ENCODE peak calls at places on chromosomes 13 and 19, in seven cellular contexts. L is hepatocyte; P is GM23248; N is effector memory CD4-positive, alpha-beta T cell; O is epithelial cell of prostate; F is mammary epithelial cell; V is ascending aorta. X is an unnamed sample.

GRCh38 chr13:20044086-20044485 is 85.6 kb downstream of the ZMYM2 start:
- DNase-seq in O (no peak), L (no peak), P (no peak), N (no peak), V (no peak), F (no peak), X (no peak)

GRCh38 chr19:50427997-50428425 is 4.7 kb upstream of the MYBPC2 start:
- DNase-seq in L (peak), F (no peak), V (peak), N (no peak), P (peak), O (no peak), X (peak)

GRCh38 chr19:46756544-46756888 is 10.3 kb upstream of the STRN4 start:
- DNase-seq in F (no peak), O (no peak), L (no peak), P (no peak), V (no peak), N (no peak), X (no peak)

GRCh38 chr13:40379794-40380608 is 286.4 kb downstream of the FOXO1 start:
- DNase-seq in N (no peak), V (no peak), L (no peak), F (no peak), O (no peak), P (no peak), X (no peak)

GRCh38 chr19:5804516-5805464 is at the start of gene NRTN:
- DNase-seq in P (no peak), F (no peak), V (no peak), N (peak), O (no peak), L (peak), X (no peak)

GRCh38 chr13:39159971-39160370 is 121.7 kb downstream of the NHLRC3 start:
- DNase-seq in V (no peak), F (no peak), P (no peak), L (no peak), O (no peak), N (no peak), X (no peak)

GRCh38 chr19:10553943-10554381 is 10.3 kb downstream of the ATG4D start:
- DNase-seq in F (peak), O (peak), N (peak), V (no peak), L (no peak), P (no peak), X (no peak)

GRCh38 chr13:43494206-43494605 is 292.6 kb downstream of the ENOX1 start:
- DNase-seq in N (no peak), L (no peak), P (no peak), O (no peak), V (no peak), F (no peak), X (no peak)

GRCh38 chr19:29624489-29625210 is 18.6 kb downstream of the POP4 start:
- DNase-seq in L (no peak), P (peak), F (no peak), N (no peak), V (no peak), O (no peak), X (no peak)

GRCh38 chr19:27776020-27776419 is 1436.9 kb downstream of the UQCRFS1 start:
- DNase-seq in F (peak), N (no peak), L (no peak), P (peak), V (no peak), O (no peak), X (no peak)

GRCh38 chr13:76885203-76886004 is 801 bp downstream of the KCTD12 start:
- DNase-seq in O (no peak), L (peak), N (peak), P (peak), V (peak), F (peak), X (peak)

GRCh38 chr13:79185580-79185979 is 220.5 kb downstream of the RBM26 start:
- DNase-seq in O (no peak), L (no peak), V (no peak), P (no peak), F (no peak), N (no peak), X (no peak)

GRCh38 chr13:23378009-23378632 is 55.4 kb downstream of the SACS start:
- DNase-seq in O (peak), P (peak), F (peak), L (peak), V (peak), N (no peak), X (no peak)

GRCh38 chr19:39299832-39300231 is 3.6 kb downstream of the IFNL1 start:
- DNase-seq in V (no peak), F (no peak), L (no peak), P (no peak), N (no peak), O (no peak), X (no peak)

GRCh38 chr19:55536366-55536765 is 567 bp downstream of the SBK2 start:
- DNase-seq in N (no peak), O (no peak), V (no peak), P (no peak), L (no peak), F (no peak), X (no peak)

GRCh38 chr13:55816976-55817601 is 1323.6 kb upstream of the PRR20A start:
- DNase-seq in O (no peak), N (no peak), L (no peak), P (no peak), F (no peak), V (no peak), X (no peak)

GRCh38 chr19:40363128-40363527 is 14.6 kb downstream of the PLD3 start:
- DNase-seq in V (no peak), O (no peak), N (no peak), P (no peak), L (no peak), F (no peak), X (no peak)

GRCh38 chr13:113452942-113453901 is at the start of gene ADPRHL1:
- DNase-seq in O (no peak), L (no peak), N (no peak), P (peak), F (no peak), V (no peak), X (no peak)

GRCh38 chr13:72849571-72849970 is 67.6 kb downstream of the PIBF1 start:
- DNase-seq in F (no peak), L (no peak), P (peak), N (no peak), V (no peak), O (no peak), X (no peak)

GRCh38 chr19:18898533-18899408 is 2.8 kb upstream of the CERS1 start:
- DNase-seq in L (no peak), V (no peak), N (no peak), F (no peak), P (no peak), O (no peak), X (no peak)

GRCh38 chr19:47026889-47027288 is 7.3 kb downstream of the NPAS1 start:
- DNase-seq in O (no peak), P (no peak), L (peak), N (no peak), V (no peak), F (no peak), X (no peak)

GRCh38 chr19:55781112-55781511 is 12.2 kb downstream of the RFPL4AL1 start:
- DNase-seq in N (no peak), F (no peak), V (no peak), P (no peak), L (no peak), O (no peak), X (no peak)

GRCh38 chr13:35860661-35861060 is 270.5 kb downstream of the DCLK1 start:
- DNase-seq in O (no peak), L (no peak), P (no peak), N (no peak), V (no peak), F (no peak), X (no peak)

GRCh38 chr13:51324714-51325440 is 14.6 kb upstream of the SERPINE3 start:
- DNase-seq in F (no peak), V (no peak), N (no peak), L (no peak), O (no peak), P (no peak), X (no peak)

GRCh38 chr19:10230904-10231623 is at the start of gene S1PR2:
- DNase-seq in L (peak), V (no peak), O (no peak), F (peak), N (peak), P (peak), X (peak)

GRCh38 chr19:43607238-43608205 is 4.4 kb upstream of the SRRM5 start:
- DNase-seq in V (no peak), O (no peak), P (no peak), L (no peak), N (no peak), F (no peak), X (no peak)
- H3K27ac ChIP-seq in V (no peak), O (peak), P (no peak), L (no peak), N (no peak), F (peak), X (no peak)

GRCh38 chr13:98543380-98544104 is 33.4 kb downstream of the STK24 start:
- DNase-seq in O (no peak), P (peak), L (no peak), N (no peak), F (no peak), V (no peak), X (no peak)
- H3K27ac ChIP-seq in O (no peak), P (peak), L (no peak), N (no peak), F (no peak), V (no peak), X (peak)

DNA sequence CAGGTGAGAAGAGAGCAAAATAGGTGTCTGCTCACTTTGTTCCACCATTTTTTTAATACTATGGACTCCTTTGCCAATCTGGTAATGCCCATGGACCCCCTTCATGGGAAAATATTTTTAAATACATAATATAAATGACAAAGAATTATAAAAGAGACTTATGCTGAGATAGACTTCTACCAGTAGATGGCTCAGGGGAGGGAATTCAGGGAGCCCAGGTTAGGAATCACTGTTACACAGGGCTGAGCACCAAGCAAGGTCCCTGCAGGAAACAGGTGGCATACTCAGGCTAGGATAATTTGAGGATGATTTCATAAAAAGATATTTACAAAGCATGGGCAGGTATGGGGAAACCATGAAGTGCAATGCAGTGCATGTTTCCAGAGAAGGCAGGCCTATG is 525.9 kb downstream of the FGF9 start:
- DNase-seq in L (no peak), F (no peak), P (no peak), O (no peak), V (no peak), N (no peak), X (no peak)
- H3K27ac ChIP-seq in L (no peak), F (no peak), P (no peak), O (no peak), V (no peak), N (no peak), X (no peak)

DNA sequence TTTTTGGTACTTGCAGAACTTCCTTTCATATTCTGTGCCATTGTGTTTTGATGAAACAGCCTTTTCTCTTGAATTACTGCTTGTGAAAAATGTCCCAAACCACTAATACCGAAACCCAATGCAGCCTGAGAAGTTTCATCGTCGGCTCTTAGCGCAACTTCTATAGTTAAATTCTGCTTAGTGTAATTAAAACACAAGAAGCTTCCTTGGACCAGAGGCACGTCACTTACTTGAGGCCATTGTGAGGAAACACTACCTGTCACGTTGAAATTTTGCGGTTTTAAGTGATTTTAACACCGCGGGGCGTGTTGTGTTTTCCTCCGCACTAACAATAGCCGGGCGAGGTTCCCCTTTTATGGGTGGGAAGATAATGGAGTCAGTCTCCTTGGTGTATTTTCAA is 70.9 kb downstream of the GGACT start:
- DNase-seq in F (no peak), L (no peak), P (no peak), V (no peak), O (no peak), N (no peak), X (no peak)
- H3K27ac ChIP-seq in F (no peak), L (peak), P (no peak), V (no peak), O (no peak), N (no peak), X (no peak)

X was measured in lower lobe of right lung.